ENCODE peak calls at places on chromosomes 4 and X, in eight cellular contexts. X, O, Q, Y, G, K, V and R are unnamed samples.

GRCh38 chr4:103718993-103719319 is 829 bp downstream of the TACR3 start:
- DNase-seq in O (no peak), G (no peak), Y (no peak), Q (no peak), K (no peak), X (no peak), V (no peak), R (no peak)

GRCh38 chr4:147481577-147482109 is 746 bp downstream of the EDNRA start:
- DNase-seq in Q (no peak), X (no peak), V (peak; percentile 67), Y (peak; percentile 24), G (no peak), K (no peak), O (peak; percentile 44), R (no peak)

GRCh38 chr4:109574443-109574850 is 14.4 kb downstream of the MCUB start:
- DNase-seq in X (no peak), V (no peak), G (no peak), Q (no peak), K (no peak), Y (no peak), O (peak; percentile 19), R (peak; percentile 31)

GRCh38 chr4:175229154-175229553 is 311.0 kb downstream of the ADAM29 start:
- DNase-seq in O (no peak), Y (no peak), V (no peak), X (no peak), K (no peak), Q (no peak), G (no peak), R (no peak)

GRCh38 chr4:189117426-189117825 is 823.2 kb upstream of the FRG1 start:
- DNase-seq in V (no peak), K (peak; percentile 13), Q (no peak), X (no peak), G (no peak), O (peak; percentile 6), Y (no peak), R (no peak)

GRCh38 chr4:15015170-15015569 is 12.9 kb downstream of the CPEB2 start:
- DNase-seq in Y (no peak), Q (no peak), X (no peak), V (no peak), K (no peak), O (no peak), G (no peak), R (no peak)

GRCh38 chrX:119692241-119693031 is 532 bp downstream of the SEPTIN6 start:
- DNase-seq in Q (peak; percentile 27), G (peak; percentile 17), O (peak; percentile 66), K (peak; percentile 48), Y (no peak), X (peak; percentile 56), V (peak; percentile 72), R (peak; percentile 80)

GRCh38 chrX:76427560-76428242 is at the start of gene MAGEE1:
- DNase-seq in V (peak; percentile 90), G (peak; percentile 37), Q (peak; percentile 77), X (peak; percentile 76), O (peak; percentile 74), K (peak; percentile 37), Y (peak; percentile 79), R (peak; percentile 80)

GRCh38 chrX:66872771-66873170 is 233.9 kb upstream of the EDA2R start:
- DNase-seq in G (no peak), V (no peak), Y (no peak), Q (no peak), K (no peak), O (no peak), X (no peak), R (no peak)

GRCh38 chrX:41518127-41518840 is 71.1 kb downstream of the NYX start:
- DNase-seq in Y (no peak), K (no peak), O (no peak), Q (no peak), V (no peak), G (no peak), X (no peak), R (no peak)

DNA sequence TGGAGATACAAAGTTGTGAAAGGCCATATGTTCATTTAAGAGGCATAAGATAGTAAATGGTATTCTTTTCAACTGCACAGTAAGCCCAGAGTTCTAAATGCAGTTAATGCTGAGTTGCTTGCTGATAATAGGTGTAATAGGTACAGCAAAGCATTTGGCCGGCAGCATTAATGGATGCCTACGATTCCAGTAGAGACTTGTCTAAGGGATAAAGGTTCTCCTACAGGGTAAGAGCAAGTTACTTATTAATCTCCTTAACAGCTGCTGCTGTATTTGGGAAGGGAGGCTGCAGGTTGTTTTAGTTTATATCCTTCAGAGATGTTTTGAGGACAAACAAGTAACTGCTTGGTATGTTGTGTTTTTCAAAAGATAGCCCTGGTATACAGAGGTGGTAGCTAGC is 16.8 kb downstream of the TSPAN7 start:
- DNase-seq in Y (no peak), O (no peak), V (no peak), G (no peak), Q (no peak), X (no peak), K (no peak), R (no peak)
- H3K27ac ChIP-seq in Y (no peak overlapping the region), O (no peak overlapping the region), V (no peak overlapping the region), G (no peak overlapping the region), Q (no peak overlapping the region), X (no peak overlapping the region), K (no peak overlapping the region), R (no peak overlapping the region)

GRCh38 chrX:29136904-29137303 is 549.7 kb downstream of the IL1RAPL1 start:
- DNase-seq in X (no peak), Q (no peak), V (no peak), O (no peak), G (no peak), K (no peak), Y (no peak), R (no peak)
- H3K27ac ChIP-seq in X (no peak overlapping the region), Q (no peak overlapping the region), V (no peak overlapping the region), O (no peak overlapping the region), G (no peak overlapping the region), K (no peak overlapping the region), Y (no peak overlapping the region), R (no peak overlapping the region)

GRCh38 chrX:150696264-150696789 is 3.1 kb downstream of the MTMR1 start:
- DNase-seq in G (no peak), O (no peak), Q (no peak), V (no peak), Y (no peak), K (no peak), X (no peak), R (no peak)
- H3K27ac ChIP-seq in G (no peak overlapping the region), O (no peak overlapping the region), Q (peak overlapping the region; percentile 83), V (no peak overlapping the region), Y (no peak overlapping the region), K (no peak overlapping the region), X (no peak overlapping the region), R (no peak overlapping the region)

DNA sequence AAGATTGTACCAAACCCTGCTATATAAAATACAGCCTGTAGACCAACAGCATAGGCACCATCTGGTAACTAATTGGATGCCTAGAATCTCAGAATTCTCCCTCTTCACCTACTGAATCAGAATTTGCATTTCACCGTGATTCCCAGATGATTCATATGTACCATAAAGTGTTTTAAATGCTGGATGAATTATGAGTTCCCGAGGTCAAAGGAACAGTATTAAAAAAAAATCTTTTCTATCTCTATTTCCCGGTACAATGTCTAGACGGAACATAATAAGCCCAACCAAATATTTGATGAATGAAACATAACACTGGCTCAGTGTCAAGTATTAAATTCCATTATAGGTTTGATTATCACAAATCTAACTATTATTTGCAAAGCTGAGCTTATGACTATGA is 280.0 kb downstream of the ANKRD50 start:
- DNase-seq in Q (no peak), X (no peak), O (peak; percentile 37), K (peak; percentile 27), G (peak; percentile 41), V (no peak), Y (no peak), R (no peak)
- H3K27ac ChIP-seq in Q (no peak overlapping the region), X (no peak overlapping the region), O (peak overlapping the region; percentile 7), K (no peak overlapping the region), G (peak overlapping the region; percentile 91), V (peak overlapping the region; percentile 70), Y (no peak overlapping the region), R (no peak overlapping the region)

GRCh38 chr4:81666491-81666890 is 194.8 kb upstream of the RASGEF1B start:
- DNase-seq in V (no peak), O (no peak), Q (no peak), G (no peak), K (no peak), Y (no peak), X (no peak), R (no peak)
- H3K27ac ChIP-seq in V (no peak overlapping the region), O (no peak overlapping the region), Q (no peak overlapping the region), G (no peak overlapping the region), K (no peak overlapping the region), Y (no peak overlapping the region), X (no peak overlapping the region), R (no peak overlapping the region)

GRCh38 chrX:136179133-136179532 is 31.8 kb downstream of the FHL1 start:
- DNase-seq in V (no peak), X (no peak), Q (no peak), G (no peak), O (no peak), Y (no peak), K (no peak), R (no peak)
- H3K27ac ChIP-seq in V (peak overlapping the region; percentile 71), X (no peak overlapping the region), Q (peak overlapping the region; percentile 95), G (no peak overlapping the region), O (no peak overlapping the region), Y (no peak overlapping the region), K (no peak overlapping the region), R (no peak overlapping the region)

GRCh38 chr4:13093170-13093569 is 391.0 kb downstream of the RAB28 start:
- DNase-seq in O (no peak), G (no peak), Q (no peak), K (no peak), Y (no peak), V (no peak), X (no peak), R (no peak)

GRCh38 chr4:13089659-13089998 is 394.5 kb downstream of the RAB28 start:
- DNase-seq in K (no peak), X (no peak), O (no peak), Q (no peak), Y (no peak), G (no peak), V (no peak), R (no peak)

GRCh38 chr4:13088726-13089658 is 395.1 kb downstream of the RAB28 start:
- DNase-seq in O (peak; percentile 41), K (no peak), X (no peak), G (peak; percentile 3), V (no peak), Q (no peak), Y (no peak), R (no peak)

GRCh38 chr4:13097971-13098370 is 386.2 kb downstream of the RAB28 start:
- DNase-seq in Q (no peak), X (no peak), G (no peak), O (no peak), Y (no peak), V (no peak), K (no peak), R (no peak)

DNA sequence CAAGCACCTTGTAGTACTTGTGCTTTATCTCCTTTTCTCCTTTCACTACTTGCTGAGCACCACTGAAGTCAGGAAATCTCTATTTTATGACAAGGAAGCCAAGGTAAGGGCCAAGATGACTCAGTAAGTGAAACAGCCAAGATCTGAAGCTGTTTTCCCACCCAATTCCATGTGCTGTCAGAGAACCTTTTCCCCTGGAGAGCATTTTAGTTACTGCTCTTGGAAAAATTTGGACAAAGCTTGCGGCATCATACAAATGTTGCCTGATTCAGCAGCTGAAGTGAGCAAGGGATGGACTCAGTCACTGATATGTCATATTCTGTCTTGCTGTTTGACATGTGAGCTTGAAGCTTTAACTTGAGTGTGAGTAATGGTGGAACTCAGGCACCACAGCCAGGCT is 391.4 kb downstream of the RAB28 start:
- DNase-seq in V (no peak), Y (no peak), X (no peak), O (peak; percentile 38), K (no peak), Q (no peak), G (no peak), R (no peak)
- H3K27ac ChIP-seq in V (peak overlapping the region; percentile 9), Y (no peak overlapping the region), X (no peak overlapping the region), O (no peak overlapping the region), K (no peak overlapping the region), Q (no peak overlapping the region), G (no peak overlapping the region), R (no peak overlapping the region)